ENCODE peak calls at places on chromosomes 2 and 18, in ten cellular contexts. One of them, this sample, is unnamed.

GRCh38 chr2:91477731-91478672 is 2786.5 kb downstream of the RPIA start:
- DNase-seq in COLO829: no peak
- DNase-seq in IMR-90: no peak
- DNase-seq in NCI-H1417: no peak
- DNase-seq in heart right ventricle: peak
- DNase-seq in hepatic stellate cell: peak
- DNase-seq in stomach: peak
- DNase-seq in NCI-H345: no peak
- DNase-seq in CD8-positive, alpha-beta T cell: no peak
- DNase-seq in hypothalamus: no peak
- DNase-seq in this sample: no peak

GRCh38 chr18:28075501-28075900 is 101.4 kb downstream of the CDH2 start:
- DNase-seq in COLO829: no peak
- DNase-seq in IMR-90: no peak
- DNase-seq in NCI-H1417: no peak
- DNase-seq in heart right ventricle: no peak
- DNase-seq in hepatic stellate cell: no peak
- DNase-seq in stomach: no peak
- DNase-seq in NCI-H345: no peak
- DNase-seq in CD8-positive, alpha-beta T cell: no peak
- DNase-seq in hypothalamus: no peak
- DNase-seq in this sample: no peak

GRCh38 chr2:200156140-200156858 is 150.2 kb upstream of the SPATS2L start:
- DNase-seq in COLO829: no peak
- DNase-seq in IMR-90: peak
- DNase-seq in NCI-H1417: no peak
- DNase-seq in heart right ventricle: peak
- DNase-seq in hepatic stellate cell: peak
- DNase-seq in stomach: no peak
- DNase-seq in NCI-H345: no peak
- DNase-seq in CD8-positive, alpha-beta T cell: no peak
- DNase-seq in hypothalamus: no peak
- DNase-seq in this sample: no peak

GRCh38 chr2:137002911-137003310 is 237.6 kb downstream of the THSD7B start:
- DNase-seq in COLO829: no peak
- DNase-seq in IMR-90: no peak
- DNase-seq in NCI-H1417: no peak
- DNase-seq in heart right ventricle: no peak
- DNase-seq in hepatic stellate cell: no peak
- DNase-seq in stomach: no peak
- DNase-seq in NCI-H345: no peak
- DNase-seq in CD8-positive, alpha-beta T cell: no peak
- DNase-seq in hypothalamus: no peak
- DNase-seq in this sample: no peak

GRCh38 chr2:143476421-143477084 is 347.3 kb downstream of the ARHGAP15 start:
- DNase-seq in COLO829: no peak
- DNase-seq in IMR-90: peak
- DNase-seq in NCI-H1417: no peak
- DNase-seq in heart right ventricle: no peak
- DNase-seq in hepatic stellate cell: no peak
- DNase-seq in stomach: no peak
- DNase-seq in NCI-H345: no peak
- DNase-seq in CD8-positive, alpha-beta T cell: no peak
- DNase-seq in hypothalamus: no peak
- DNase-seq in this sample: no peak

GRCh38 chr2:5933669-5934068 is 241.5 kb downstream of the SOX11 start:
- DNase-seq in COLO829: no peak
- DNase-seq in IMR-90: no peak
- DNase-seq in NCI-H1417: no peak
- DNase-seq in heart right ventricle: no peak
- DNase-seq in hepatic stellate cell: no peak
- DNase-seq in stomach: no peak
- DNase-seq in NCI-H345: no peak
- DNase-seq in CD8-positive, alpha-beta T cell: no peak
- DNase-seq in hypothalamus: no peak
- DNase-seq in this sample: no peak

GRCh38 chr2:187527262-187527661 is 27.0 kb downstream of the TFPI start:
- DNase-seq in COLO829: peak
- DNase-seq in IMR-90: peak
- DNase-seq in NCI-H1417: no peak
- DNase-seq in heart right ventricle: no peak
- DNase-seq in hepatic stellate cell: peak
- DNase-seq in stomach: no peak
- DNase-seq in NCI-H345: no peak
- DNase-seq in CD8-positive, alpha-beta T cell: no peak
- DNase-seq in hypothalamus: no peak
- DNase-seq in this sample: no peak

GRCh38 chr2:216447293-216447692 is 35.0 kb downstream of the SMARCAL1 start:
- DNase-seq in COLO829: no peak
- DNase-seq in IMR-90: no peak
- DNase-seq in NCI-H1417: no peak
- DNase-seq in heart right ventricle: peak
- DNase-seq in hepatic stellate cell: no peak
- DNase-seq in stomach: no peak
- DNase-seq in NCI-H345: no peak
- DNase-seq in CD8-positive, alpha-beta T cell: no peak
- DNase-seq in hypothalamus: no peak
- DNase-seq in this sample: no peak

GRCh38 chr2:6960659-6961058 is 43.4 kb downstream of the RNF144A start:
- DNase-seq in COLO829: no peak
- DNase-seq in IMR-90: peak
- DNase-seq in NCI-H1417: no peak
- DNase-seq in heart right ventricle: no peak
- DNase-seq in hepatic stellate cell: no peak
- DNase-seq in stomach: peak
- DNase-seq in NCI-H345: no peak
- DNase-seq in CD8-positive, alpha-beta T cell: no peak
- DNase-seq in hypothalamus: no peak
- DNase-seq in this sample: no peak

GRCh38 chr18:51074605-51075004 is 44.6 kb downstream of the SMAD4 start:
- DNase-seq in COLO829: no peak
- DNase-seq in IMR-90: no peak
- DNase-seq in NCI-H1417: no peak
- DNase-seq in heart right ventricle: no peak
- DNase-seq in hepatic stellate cell: no peak
- DNase-seq in stomach: no peak
- DNase-seq in NCI-H345: no peak
- DNase-seq in CD8-positive, alpha-beta T cell: no peak
- DNase-seq in hypothalamus: no peak
- DNase-seq in this sample: no peak

GRCh38 chr2:9191044-9191481 is 15.5 kb upstream of the ASAP2 start:
- DNase-seq in COLO829: peak
- DNase-seq in IMR-90: peak
- DNase-seq in NCI-H1417: no peak
- DNase-seq in heart right ventricle: peak
- DNase-seq in hepatic stellate cell: peak
- DNase-seq in stomach: peak
- DNase-seq in NCI-H345: no peak
- DNase-seq in CD8-positive, alpha-beta T cell: no peak
- DNase-seq in hypothalamus: peak
- DNase-seq in this sample: no peak

GRCh38 chr2:43013821-43014345 is 212.5 kb downstream of the ZFP36L2 start:
- DNase-seq in COLO829: no peak
- DNase-seq in IMR-90: no peak
- DNase-seq in NCI-H1417: no peak
- DNase-seq in heart right ventricle: no peak
- DNase-seq in hepatic stellate cell: no peak
- DNase-seq in stomach: no peak
- DNase-seq in NCI-H345: no peak
- DNase-seq in CD8-positive, alpha-beta T cell: no peak
- DNase-seq in hypothalamus: no peak
- DNase-seq in this sample: no peak

GRCh38 chr2:25131567-25132295 is 36.6 kb downstream of the POMC start:
- DNase-seq in COLO829: no peak
- DNase-seq in IMR-90: no peak
- DNase-seq in NCI-H1417: no peak
- DNase-seq in heart right ventricle: peak
- DNase-seq in hepatic stellate cell: no peak
- DNase-seq in stomach: peak
- DNase-seq in NCI-H345: no peak
- DNase-seq in CD8-positive, alpha-beta T cell: no peak
- DNase-seq in hypothalamus: no peak
- DNase-seq in this sample: no peak

GRCh38 chr2:11616097-11616687 is 53.8 kb downstream of the NTSR2 start:
- DNase-seq in COLO829: no peak
- DNase-seq in IMR-90: no peak
- DNase-seq in NCI-H1417: no peak
- DNase-seq in heart right ventricle: no peak
- DNase-seq in hepatic stellate cell: no peak
- DNase-seq in stomach: no peak
- DNase-seq in NCI-H345: no peak
- DNase-seq in CD8-positive, alpha-beta T cell: no peak
- DNase-seq in hypothalamus: no peak
- DNase-seq in this sample: no peak

GRCh38 chr2:155203187-155203586 is 504.7 kb downstream of the KCNJ3 start:
- DNase-seq in COLO829: no peak
- DNase-seq in IMR-90: no peak
- DNase-seq in NCI-H1417: no peak
- DNase-seq in heart right ventricle: no peak
- DNase-seq in hepatic stellate cell: no peak
- DNase-seq in stomach: no peak
- DNase-seq in NCI-H345: no peak
- DNase-seq in CD8-positive, alpha-beta T cell: no peak
- DNase-seq in hypothalamus: no peak
- DNase-seq in this sample: no peak

GRCh38 chr18:59024829-59025228 is 114.9 kb upstream of the SEC11C start:
- DNase-seq in COLO829: no peak
- DNase-seq in IMR-90: peak
- DNase-seq in NCI-H1417: no peak
- DNase-seq in heart right ventricle: peak
- DNase-seq in hepatic stellate cell: peak
- DNase-seq in stomach: no peak
- DNase-seq in NCI-H345: no peak
- DNase-seq in CD8-positive, alpha-beta T cell: no peak
- DNase-seq in hypothalamus: no peak
- DNase-seq in this sample: no peak

GRCh38 chr2:175461839-175462238 is 280.3 kb upstream of the ATP5MC3 start:
- DNase-seq in COLO829: no peak
- DNase-seq in IMR-90: no peak
- DNase-seq in NCI-H1417: peak
- DNase-seq in heart right ventricle: no peak
- DNase-seq in hepatic stellate cell: no peak
- DNase-seq in stomach: no peak
- DNase-seq in NCI-H345: peak
- DNase-seq in CD8-positive, alpha-beta T cell: no peak
- DNase-seq in hypothalamus: no peak
- DNase-seq in this sample: peak

GRCh38 chr2:168336786-168337388 is 89.5 kb upstream of the STK39 start:
- DNase-seq in COLO829: no peak
- DNase-seq in IMR-90: no peak
- DNase-seq in NCI-H1417: peak
- DNase-seq in heart right ventricle: no peak
- DNase-seq in hepatic stellate cell: no peak
- DNase-seq in stomach: peak
- DNase-seq in NCI-H345: peak
- DNase-seq in CD8-positive, alpha-beta T cell: no peak
- DNase-seq in hypothalamus: no peak
- DNase-seq in this sample: peak

GRCh38 chr2:109351164-109351756 is 222.3 kb downstream of the SH3RF3 start:
- DNase-seq in COLO829: no peak
- DNase-seq in IMR-90: peak
- DNase-seq in NCI-H1417: no peak
- DNase-seq in heart right ventricle: peak
- DNase-seq in hepatic stellate cell: peak
- DNase-seq in stomach: peak
- DNase-seq in NCI-H345: no peak
- DNase-seq in CD8-positive, alpha-beta T cell: no peak
- DNase-seq in hypothalamus: no peak
- DNase-seq in this sample: no peak

GRCh38 chr2:178006710-178007109 is 65.9 kb downstream of the PDE11A start:
- DNase-seq in COLO829: no peak
- DNase-seq in IMR-90: no peak
- DNase-seq in NCI-H1417: no peak
- DNase-seq in heart right ventricle: no peak
- DNase-seq in hepatic stellate cell: no peak
- DNase-seq in stomach: no peak
- DNase-seq in NCI-H345: no peak
- DNase-seq in CD8-positive, alpha-beta T cell: no peak
- DNase-seq in hypothalamus: no peak
- DNase-seq in this sample: no peak

GRCh38 chr2:172404824-172405223 is 22.6 kb upstream of the ITGA6 start:
- DNase-seq in COLO829: peak
- DNase-seq in IMR-90: peak
- DNase-seq in NCI-H1417: no peak
- DNase-seq in heart right ventricle: no peak
- DNase-seq in hepatic stellate cell: peak
- DNase-seq in stomach: no peak
- DNase-seq in NCI-H345: no peak
- DNase-seq in CD8-positive, alpha-beta T cell: no peak
- DNase-seq in hypothalamus: no peak
- DNase-seq in this sample: no peak

GRCh38 chr2:108403494-108403893 is 25.7 kb downstream of the SULT1C4 start:
- DNase-seq in COLO829: no peak
- DNase-seq in IMR-90: peak
- DNase-seq in NCI-H1417: no peak
- DNase-seq in heart right ventricle: no peak
- DNase-seq in hepatic stellate cell: peak
- DNase-seq in stomach: no peak
- DNase-seq in NCI-H345: no peak
- DNase-seq in CD8-positive, alpha-beta T cell: no peak
- DNase-seq in hypothalamus: no peak
- DNase-seq in this sample: no peak

GRCh38 chr2:147456729-147457128 is 388.1 kb upstream of the ACVR2A start:
- DNase-seq in COLO829: no peak
- DNase-seq in IMR-90: no peak
- DNase-seq in NCI-H1417: peak
- DNase-seq in heart right ventricle: no peak
- DNase-seq in hepatic stellate cell: no peak
- DNase-seq in stomach: no peak
- DNase-seq in NCI-H345: peak
- DNase-seq in CD8-positive, alpha-beta T cell: no peak
- DNase-seq in hypothalamus: no peak
- DNase-seq in this sample: peak

GRCh38 chr2:106735807-106736206 is 150.2 kb downstream of the ST6GAL2 start:
- DNase-seq in COLO829: no peak
- DNase-seq in IMR-90: no peak
- DNase-seq in NCI-H1417: no peak
- DNase-seq in heart right ventricle: no peak
- DNase-seq in hepatic stellate cell: no peak
- DNase-seq in stomach: no peak
- DNase-seq in NCI-H345: no peak
- DNase-seq in CD8-positive, alpha-beta T cell: no peak
- DNase-seq in hypothalamus: no peak
- DNase-seq in this sample: no peak

GRCh38 chr2:10382313-10383061 is 65.6 kb downstream of the ODC1 start:
- DNase-seq in COLO829: no peak
- DNase-seq in IMR-90: no peak
- DNase-seq in NCI-H1417: peak
- DNase-seq in heart right ventricle: no peak
- DNase-seq in hepatic stellate cell: no peak
- DNase-seq in stomach: peak
- DNase-seq in NCI-H345: peak
- DNase-seq in CD8-positive, alpha-beta T cell: peak
- DNase-seq in hypothalamus: no peak
- DNase-seq in this sample: no peak

GRCh38 chr2:44559108-44559507 is 197.4 kb downstream of the CAMKMT start:
- DNase-seq in COLO829: no peak
- DNase-seq in IMR-90: no peak
- DNase-seq in NCI-H1417: no peak
- DNase-seq in heart right ventricle: no peak
- DNase-seq in hepatic stellate cell: no peak
- DNase-seq in stomach: no peak
- DNase-seq in NCI-H345: no peak
- DNase-seq in CD8-positive, alpha-beta T cell: no peak
- DNase-seq in hypothalamus: no peak
- DNase-seq in this sample: no peak

GRCh38 chr2:182365855-182366254 is 61.0 kb downstream of the PDE1A start:
- DNase-seq in COLO829: no peak
- DNase-seq in IMR-90: no peak
- DNase-seq in NCI-H1417: no peak
- DNase-seq in heart right ventricle: no peak
- DNase-seq in hepatic stellate cell: no peak
- DNase-seq in stomach: no peak
- DNase-seq in NCI-H345: no peak
- DNase-seq in CD8-positive, alpha-beta T cell: no peak
- DNase-seq in hypothalamus: no peak
- DNase-seq in this sample: no peak